ENCODE peak calls at places on chromosomes 3 and 15, in seven cellular contexts. Y is GM23338, D is fibroblast of lung, C is mammary epithelial cell, P is K562, B is astrocyte, H is neural progenitor cell. T is an unnamed sample. For H3K36me3, the result is how much of the 10 kb centered on the place peaks cover.

GRCh38 chr3:129195731-129196256 is 12.1 kb upstream of the CNBP start:
- DNase-seq in D (peak), H (no peak), Y (no peak), P (peak), C (peak), B (peak), T (peak)

GRCh38 chr15:78850926-78851600 is 21.6 kb upstream of the MORF4L1 start:
- DNase-seq in H (peak), C (no peak), B (no peak), P (no peak), Y (peak), D (no peak), T (no peak)

GRCh38 chr3:177676947-177677587 is 479.8 kb upstream of the TBL1XR1 start:
- DNase-seq in P (no peak), C (no peak), D (no peak), Y (no peak), B (no peak), H (peak), T (no peak)

GRCh38 chr15:29671308-29671981 is 150.8 kb downstream of the TJP1 start:
- DNase-seq in P (no peak), Y (no peak), C (no peak), D (peak), B (peak), H (no peak), T (peak)

GRCh38 chr15:68538291-68538690 is 40.5 kb upstream of the CORO2B start:
- DNase-seq in D (no peak), P (no peak), Y (no peak), H (no peak), C (no peak), B (no peak), T (no peak)

GRCh38 chr15:48865387-48866079 is 12.4 kb upstream of the EID1 start:
- DNase-seq in B (peak), H (peak), C (no peak), P (no peak), Y (peak), D (peak), T (peak)

GRCh38 chr15:73965730-73966103 is 26.4 kb downstream of the STOML1 start:
- DNase-seq in C (peak), P (no peak), Y (peak), D (peak), B (peak), H (no peak), T (no peak)

GRCh38 chr3:148604270-148605085 is 93.2 kb upstream of the AGTR1 start:
- DNase-seq in C (no peak), Y (no peak), P (no peak), H (no peak), B (peak), D (peak), T (no peak)

GRCh38 chr15:58115692-58116091 is 22.5 kb upstream of the AQP9 start:
- DNase-seq in P (peak), H (peak), C (peak), Y (peak), D (peak), B (peak), T (peak)

GRCh38 chr3:11165457-11165856 is 11.2 kb downstream of the HRH1 start:
- DNase-seq in B (no peak), Y (no peak), H (no peak), P (no peak), D (no peak), C (no peak), T (no peak)

GRCh38 chr3:124352143-124352528 is 360.2 kb upstream of the ROPN1 start:
- DNase-seq in C (no peak), P (no peak), D (no peak), Y (no peak), H (no peak), B (no peak), T (no peak)

GRCh38 chr3:75782506-75782905 is 2.8 kb downstream of the ZNF717 start:
- DNase-seq in B (no peak), D (no peak), H (no peak), Y (no peak), C (no peak), P (no peak), T (no peak)

GRCh38 chr3:49015765-49016164 is 2.6 kb downstream of the DALRD3 start:
- DNase-seq in P (no peak), Y (no peak), C (no peak), B (no peak), H (no peak), D (no peak), T (no peak)

GRCh38 chr15:48087844-48088243 is 32.9 kb upstream of the SLC24A5 start:
- DNase-seq in Y (no peak), C (no peak), B (no peak), P (no peak), D (no peak), H (no peak), T (no peak)

GRCh38 chr3:133476971-133477375 is 77.1 kb downstream of the BFSP2 start:
- DNase-seq in H (no peak), D (no peak), B (no peak), Y (no peak), C (no peak), P (no peak), T (peak)

GRCh38 chr3:55467099-55467498 is 20.0 kb downstream of the WNT5A start:
- DNase-seq in H (no peak), Y (no peak), B (peak), P (no peak), D (peak), C (no peak), T (no peak)

GRCh38 chr3:185210621-185211157 is 43.2 kb downstream of the EHHADH start:
- DNase-seq in B (no peak), H (peak), D (no peak), C (no peak), P (no peak), Y (no peak), T (peak)

GRCh38 chr3:8416965-8417364 is 84.7 kb upstream of the LMCD1 start:
- DNase-seq in Y (peak), D (peak), C (peak), B (no peak), P (peak), H (no peak), T (peak)

GRCh38 chr3:123025642-123026521 is 1.7 kb downstream of the SEMA5B start:
- DNase-seq in Y (peak), D (no peak), B (no peak), C (no peak), P (no peak), H (peak), T (peak)

GRCh38 chr3:159854500-159855124 is 134.0 kb upstream of the IL12A start:
- DNase-seq in D (peak), H (no peak), C (peak), B (peak), Y (no peak), P (no peak), T (no peak)

GRCh38 chr3:157368171-157368570 is 68.5 kb upstream of the PTX3 start:
- DNase-seq in C (no peak), H (no peak), B (no peak), D (no peak), Y (peak), P (no peak), T (no peak)

GRCh38 chr3:185767324-185767688 is 57.5 kb downstream of the IGF2BP2 start:
- DNase-seq in Y (no peak), P (no peak), C (no peak), D (no peak), B (no peak), H (no peak), T (no peak)

GRCh38 chr15:68699881-68700394 is 120.8 kb downstream of the ANP32A start:
- DNase-seq in D (no peak), P (no peak), B (no peak), C (no peak), H (no peak), Y (no peak), T (no peak)

GRCh38 chr3:30826381-30827061 is 67.9 kb downstream of the GADL1 start:
- DNase-seq in H (no peak), B (peak), P (no peak), C (no peak), D (peak), Y (no peak), T (peak)

GRCh38 chr3:184339016-184339415 is 1.6 kb downstream of the FAM131A start:
- DNase-seq in C (no peak), D (no peak), P (no peak), B (no peak), Y (peak), H (no peak), T (no peak)

GRCh38 chr3:131526801-131527347 is 24.1 kb upstream of the MRPL3 start:
- DNase-seq in C (peak), Y (peak), P (peak), D (peak), B (peak), H (peak), T (peak)

DNA sequence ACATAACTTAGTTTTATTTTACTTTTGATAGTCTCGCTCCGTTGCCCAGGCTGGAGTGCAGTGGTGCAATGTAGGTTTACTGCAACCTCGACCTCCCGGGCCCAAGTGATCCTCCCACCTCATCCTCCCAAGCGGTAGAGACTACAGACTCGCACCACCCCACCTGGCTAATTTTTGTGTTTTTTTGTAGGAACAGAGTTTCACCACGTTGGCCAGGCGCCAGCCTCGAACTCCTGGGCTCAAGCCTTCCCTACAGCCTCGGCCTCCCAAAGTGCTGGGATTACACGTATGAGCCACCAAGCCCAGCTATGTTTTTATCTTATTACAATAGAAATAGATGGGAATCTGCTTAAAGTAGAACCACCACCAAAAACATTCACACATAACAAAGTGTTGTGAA is 2.9 kb downstream of the RNU5A-1 start:
- DNase-seq in H (no peak), C (no peak), P (no peak), D (no peak), B (no peak), Y (no peak), T (no peak)
- H3K36me3 ChIP-seq in H (under half), C (under half), P (under half), D (under half), B (under half), Y (under half), T (under half)

DNA sequence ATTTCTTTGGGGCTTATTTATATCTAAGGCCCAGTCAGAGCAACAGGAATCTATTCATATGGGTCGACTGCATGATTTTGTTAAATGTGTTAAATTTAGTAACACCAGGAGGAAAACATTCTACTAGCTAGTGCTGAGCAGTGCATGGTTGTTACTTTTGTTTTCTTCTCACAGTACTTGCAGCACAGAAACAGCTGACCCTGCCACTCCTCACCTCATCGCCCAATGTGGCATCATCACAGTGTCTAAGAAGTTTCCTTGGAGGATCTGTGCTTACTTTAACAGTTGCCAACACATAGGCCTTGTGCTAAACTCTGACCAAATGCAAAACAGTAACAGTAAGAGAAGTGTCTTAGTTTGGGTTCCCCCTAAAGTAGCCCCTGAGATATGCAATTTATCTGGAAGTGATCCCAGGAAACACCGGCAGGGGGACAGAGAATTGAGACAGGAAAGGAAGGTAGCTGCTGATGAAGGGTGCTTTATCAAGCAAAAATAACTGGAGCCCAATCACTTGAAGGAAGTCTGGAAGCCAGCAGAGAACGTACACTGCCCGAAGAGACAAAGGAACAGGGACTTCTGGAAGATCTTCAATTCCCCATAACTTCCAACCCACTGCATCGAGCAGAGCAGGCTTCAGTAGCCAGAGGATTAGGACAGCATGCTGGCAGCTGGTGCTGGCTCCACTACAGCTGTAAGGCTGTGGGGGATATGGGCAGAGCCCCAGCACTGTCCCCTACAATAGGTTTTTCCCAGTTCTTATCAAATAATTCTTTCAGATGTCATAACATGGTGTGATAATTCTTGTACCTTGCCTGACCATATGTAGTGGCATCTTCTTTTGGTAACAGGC is 36.0 kb upstream of the ULK4 start:
- DNase-seq in D (peak), B (no peak), P (peak), H (peak), Y (peak), C (no peak), T (peak)
- TF ChIP-seq CTCF in D (peak), B (peak), P (peak), H (peak), Y (peak), C (peak), T (peak)

GRCh38 chr3:38454884-38455638 is 1.4 kb downstream of the ACVR2B start:
- DNase-seq in H (peak), C (peak), D (peak), B (no peak), P (peak), Y (peak), T (peak)

GRCh38 chr3:38453914-38454178 is 156 bp downstream of the ACVR2B start:
- DNase-seq in Y (no peak), D (no peak), C (no peak), B (no peak), P (no peak), H (no peak), T (no peak)

GRCh38 chr3:38455639-38456430 is 2.1 kb downstream of the ACVR2B start:
- DNase-seq in D (peak), P (no peak), C (no peak), Y (peak), H (peak), B (no peak), T (no peak)

GRCh38 chr3:38453075-38453913 is at the start of gene ACVR2B:
- DNase-seq in H (peak), C (peak), D (peak), Y (peak), P (peak), B (peak), T (peak)

GRCh38 chr3:38454179-38454883 is 641 bp downstream of the ACVR2B start:
- DNase-seq in H (peak), P (peak), Y (peak), C (peak), D (peak), B (no peak), T (peak)
- TF ChIP-seq EZH2 in H (no peak), P (no peak), Y (no peak), C (no peak), D (no peak), B (no peak), T (no peak)

GRCh38 chr15:41025393-41025792 is 72.1 kb downstream of the CHAC1 start:
- DNase-seq in P (no peak), D (no peak), C (no peak), Y (no peak), B (no peak), H (no peak), T (no peak)
- H3K36me3 ChIP-seq in P (half or more), D (under half), C (under half), Y (under half), B (under half), H (under half), T (under half)

GRCh38 chr15:36254446-36254845 is 325.0 kb upstream of the CDIN1 start:
- DNase-seq in Y (no peak), P (no peak), D (no peak), H (no peak), C (no peak), B (no peak), T (peak)

GRCh38 chr15:36256258-36256825 is 323.1 kb upstream of the CDIN1 start:
- DNase-seq in P (no peak), C (no peak), D (no peak), Y (no peak), B (no peak), H (peak), T (no peak)

GRCh38 chr15:36252117-36252711 is 327.2 kb upstream of the CDIN1 start:
- DNase-seq in D (no peak), B (no peak), Y (no peak), C (no peak), P (peak), H (no peak), T (peak)

DNA sequence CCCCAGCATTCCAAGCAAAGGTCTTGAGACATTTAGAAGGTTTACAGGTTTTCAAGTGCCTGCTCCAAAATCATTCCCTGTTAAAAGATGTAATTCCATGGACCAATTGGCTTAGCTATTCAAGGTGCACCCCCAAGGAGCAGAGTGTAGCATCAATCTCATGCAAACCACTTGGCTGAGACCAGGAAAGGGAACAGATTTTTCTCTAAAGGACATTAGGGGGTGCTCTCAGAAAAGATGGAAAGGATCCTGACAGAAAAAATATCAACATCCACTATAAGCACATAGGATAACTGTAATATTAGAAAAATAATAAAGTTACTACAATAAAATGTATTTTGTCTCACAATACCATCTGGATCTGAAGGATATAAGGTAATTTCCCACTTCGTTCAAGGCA is 328.0 kb upstream of the CDIN1 start:
- DNase-seq in C (no peak), P (peak), D (peak), B (no peak), H (no peak), Y (peak), T (peak)
- TF ChIP-seq CTCF in C (no peak), P (no peak), D (peak), B (no peak), H (no peak), Y (peak), T (no peak)